ENCODE peak calls at places on chromosomes 1 and 21, in five cellular contexts. B, H, V, W and T are unnamed samples.
A peak's percentile ranks its signal among the peaks of the same experiment; 100 is the strongest.

GRCh38 chr1:241895013-241895412 is 47.0 kb downstream of the EXO1 start:
- DNase-seq in B (no peak), H (no peak), V (no peak), W (no peak), T (no peak)

GRCh38 chr1:84996846-84997666 is at the start of gene MCOLN2:
- DNase-seq in B (no peak), H (peak; percentile 59), V (peak; percentile 67), W (no peak), T (peak; percentile 88)

GRCh38 chr1:93616221-93616995 is 65.2 kb downstream of the BCAR3 start:
- DNase-seq in B (no peak), H (no peak), V (no peak), W (no peak), T (no peak)

GRCh38 chr1:226990133-226990716 is 50.1 kb downstream of the COQ8A start:
- DNase-seq in B (no peak), H (peak; percentile 80), V (no peak), W (peak; percentile 41), T (peak; percentile 60)

GRCh38 chr1:96752394-96752793 is 30.8 kb downstream of the PTBP2 start:
- DNase-seq in B (no peak), H (no peak), V (no peak), W (no peak), T (no peak)

GRCh38 chr1:198904356-198904755 is 265.5 kb downstream of the PTPRC start:
- DNase-seq in B (no peak), H (no peak), V (no peak), W (no peak), T (no peak)

GRCh38 chr1:173887627-173888026 is 19.4 kb downstream of the ZBTB37 start:
- DNase-seq in B (no peak), H (no peak), V (no peak), W (no peak), T (no peak)

GRCh38 chr1:157073944-157074685 is 25.5 kb downstream of the ETV3L start:
- DNase-seq in B (peak; percentile 41), H (peak; percentile 81), V (peak; percentile 83), W (peak; percentile 60), T (peak; percentile 59)

GRCh38 chr1:30604801-30605440 is 118.5 kb downstream of the MATN1 start:
- DNase-seq in B (no peak), H (peak; percentile 9), V (no peak), W (no peak), T (no peak)

GRCh38 chr21:43362928-43363314 is 64.0 kb downstream of the SIK1 start:
- DNase-seq in B (no peak), H (no peak), V (no peak), W (no peak), T (no peak)

GRCh38 chr1:116886532-116886931 is 23.2 kb upstream of the PTGFRN start:
- DNase-seq in B (no peak), H (no peak), V (no peak), W (no peak), T (no peak)

GRCh38 chr1:28833396-28833795 is 21.4 kb downstream of the OPRD1 start:
- DNase-seq in B (no peak), H (no peak), V (no peak), W (no peak), T (no peak)

GRCh38 chr1:227424948-227425347 is 106.7 kb upstream of the CDC42BPA start:
- DNase-seq in B (no peak), H (no peak), V (no peak), W (no peak), T (no peak)

GRCh38 chr21:39184050-39184980 is 1.1 kb upstream of the PSMG1 start:
- DNase-seq in B (no peak), H (no peak), V (no peak), W (no peak), T (no peak)

GRCh38 chr1:55955237-55955636 is 624.1 kb downstream of the PLPP3 start:
- DNase-seq in B (no peak), H (no peak), V (no peak), W (no peak), T (no peak)

GRCh38 chr1:2049517-2050481 is at the start of gene PRKCZ:
- DNase-seq in B (peak; percentile 73), H (peak; percentile 98), V (peak; percentile 98), W (no peak), T (peak; percentile 92)

GRCh38 chr1:92887465-92887864 is 55.6 kb downstream of the RPL5 start:
- DNase-seq in B (no peak), H (no peak), V (no peak), W (no peak), T (no peak)

DNA sequence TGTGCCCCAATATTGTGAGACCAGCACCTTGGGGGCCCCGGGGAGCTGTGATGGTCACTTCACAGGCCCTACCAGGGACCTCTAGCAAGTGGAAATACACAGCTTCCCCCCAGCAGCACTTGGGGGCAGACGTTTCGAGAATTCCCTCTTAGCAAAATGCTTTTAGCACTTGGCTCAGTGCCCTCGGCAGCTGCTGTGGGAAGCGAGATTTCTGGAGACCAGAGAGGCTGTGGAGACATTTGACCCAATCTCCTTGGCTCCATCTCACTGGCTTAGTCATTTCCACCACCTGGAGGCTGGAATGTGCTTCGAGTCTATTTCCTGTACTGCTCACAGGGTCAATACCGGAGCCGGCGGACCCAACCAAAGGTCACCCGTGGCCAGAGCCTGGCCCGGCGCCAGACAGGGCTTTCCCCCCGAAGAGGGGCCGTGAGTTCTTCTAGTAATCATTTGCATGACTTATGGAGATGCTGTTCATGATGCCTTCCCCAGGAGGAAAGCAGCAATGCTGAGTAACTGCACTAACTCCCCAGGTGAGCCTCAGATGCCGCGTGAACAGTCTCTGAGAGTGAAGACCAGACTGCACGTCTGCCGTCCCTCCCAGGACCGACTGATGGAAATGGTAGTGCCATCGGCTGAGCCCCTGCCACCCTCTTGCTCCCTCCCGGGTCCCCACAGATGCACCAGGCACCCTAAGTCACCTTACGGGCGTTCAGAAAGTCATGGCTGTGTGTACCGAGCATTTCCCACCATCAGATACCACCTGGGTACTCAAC is 4.4 kb upstream of the C2CD2 start:
- DNase-seq in B (peak; percentile 61), H (peak; percentile 51), V (no peak), W (peak; percentile 44), T (peak; percentile 19)
- TF ChIP-seq CTCF in B (no peak), H (peak; percentile 44), V (no peak), W (no peak), T (no peak)

GRCh38 chr1:221247050-221247449 is 367.8 kb downstream of the HLX start:
- DNase-seq in B (no peak), H (no peak), V (no peak), W (no peak), T (no peak)
- TF ChIP-seq CTCF in B (no peak), H (no peak), V (no peak), W (no peak), T (no peak)

GRCh38 chr1:179313004-179313403 is 19.4 kb downstream of the SOAT1 start:
- DNase-seq in B (no peak), H (no peak), V (no peak), W (no peak), T (no peak)
- TF ChIP-seq CTCF in B (no peak), H (no peak), V (no peak), W (no peak), T (no peak)

DNA sequence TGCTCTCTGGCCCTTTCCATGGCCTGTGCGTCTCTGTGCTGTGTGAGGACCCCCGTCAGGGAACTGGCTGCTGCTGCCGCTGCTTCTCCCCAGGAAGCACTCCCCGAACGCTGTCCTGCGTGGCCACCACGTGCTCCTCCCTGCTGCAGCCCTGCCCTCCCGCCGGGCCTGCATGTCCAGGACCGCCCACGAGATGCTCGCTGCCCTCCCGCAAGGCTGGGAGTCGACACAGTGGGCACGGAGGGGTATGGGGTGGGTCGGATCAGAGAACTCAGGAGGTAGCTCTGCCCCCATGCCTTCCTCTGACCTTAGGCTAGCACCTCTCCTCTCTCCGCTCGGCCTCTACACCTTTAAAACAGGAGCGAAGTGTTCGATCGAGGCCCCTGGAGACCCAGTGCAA is 171.9 kb upstream of the AJAP1 start:
- DNase-seq in B (no peak), H (no peak), V (no peak), W (no peak), T (no peak)
- TF ChIP-seq CTCF in B (no peak), H (no peak), V (no peak), W (no peak), T (no peak)

GRCh38 chr1:211133393-211133840 is 531 bp downstream of the KCNH1 start:
- DNase-seq in B (no peak), H (peak; percentile 48), V (peak; percentile 41), W (no peak), T (no peak)

GRCh38 chr1:211133841-211134669 is at the start of gene KCNH1:
- DNase-seq in B (peak; percentile 46), H (peak; percentile 71), V (peak; percentile 92), W (peak; percentile 16), T (peak; percentile 90)

GRCh38 chr1:211129790-211130189 is 4.2 kb downstream of the KCNH1 start:
- DNase-seq in B (no peak), H (no peak), V (no peak), W (no peak), T (no peak)

GRCh38 chr1:211132681-211133392 is 1.1 kb downstream of the KCNH1 start:
- DNase-seq in B (no peak), H (no peak), V (no peak), W (no peak), T (no peak)

DNA sequence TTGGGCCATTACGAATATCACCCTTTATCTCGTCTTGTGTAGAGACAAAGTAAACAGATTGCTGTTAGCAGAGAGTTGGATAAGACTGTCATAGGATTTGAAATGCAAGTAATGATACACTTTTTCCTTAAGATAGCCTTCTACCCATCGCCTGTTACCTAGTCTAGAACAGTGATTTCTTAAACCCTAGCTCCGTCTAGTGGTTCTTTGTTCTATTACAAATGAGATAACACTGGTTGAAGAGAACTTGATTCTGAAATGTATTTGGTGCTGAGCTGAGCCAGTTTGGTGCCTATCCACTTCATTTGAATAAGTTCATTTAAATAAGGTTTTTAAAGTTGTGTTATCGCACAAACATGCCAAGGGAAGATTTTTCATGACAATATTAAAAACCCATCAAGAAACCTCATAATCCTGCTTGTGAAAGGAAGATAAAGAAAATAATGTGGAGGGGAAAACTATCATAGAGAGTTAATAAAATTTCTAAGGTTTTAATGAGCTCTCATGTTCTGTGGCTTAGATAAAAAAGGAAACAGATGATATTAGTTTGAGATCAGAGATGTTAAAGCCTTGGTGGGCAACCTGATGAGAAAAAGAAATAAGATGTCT is 1.5 kb upstream of the KCNH1 start:
- DNase-seq in B (peak; percentile 45), H (no peak), V (no peak), W (no peak), T (peak; percentile 52)
- TF ChIP-seq CTCF in B (peak; percentile 72), H (peak; percentile 57), V (peak; percentile 19), W (peak; percentile 45), T (peak; percentile 59)